ENCODE peak calls at places on chromosomes 6 and 20, in seven cellular contexts. H is breast epithelium; S is tibial artery; L is PC-9; O is ascending aorta; E is body of pancreas; K is CD8-positive, alpha-beta T cell. G is an unnamed sample.

GRCh38 chr20:61253640-61254511 is 1.8 kb downstream of the CDH4 start:
- DNase-seq in H (no peak), S (no peak), L (no peak), O (no peak), E (no peak), K (no peak), G (no peak)

GRCh38 chr20:11246251-11246775 is 572.5 kb upstream of the JAG1 start:
- DNase-seq in H (no peak), S (no peak), L (no peak), O (no peak), E (no peak), K (no peak), G (no peak)

GRCh38 chr20:46715292-46715756 is 5.9 kb downstream of the SLC2A10 start:
- DNase-seq in H (peak), S (no peak), L (peak), O (no peak), E (no peak), K (no peak), G (no peak)

GRCh38 chr6:89887452-89888137 is 6.7 kb upstream of the GJA10 start:
- DNase-seq in H (no peak), S (no peak), L (no peak), O (no peak), E (no peak), K (no peak), G (no peak)

GRCh38 chr6:125748534-125749111 is 809 bp upstream of the HEY2 start:
- DNase-seq in H (no peak), S (no peak), L (no peak), O (no peak), E (no peak), K (no peak), G (no peak)

GRCh38 chr20:9794831-9795230 is 44.0 kb downstream of the PAK5 start:
- DNase-seq in H (no peak), S (no peak), L (no peak), O (no peak), E (no peak), K (no peak), G (no peak)

GRCh38 chr6:5151295-5151954 is 66.3 kb downstream of the PPP1R3G start:
- DNase-seq in H (no peak), S (no peak), L (no peak), O (no peak), E (no peak), K (no peak), G (no peak)

GRCh38 chr6:126716826-126717514 is 377.1 kb downstream of the CENPW start:
- DNase-seq in H (no peak), S (no peak), L (peak), O (no peak), E (no peak), K (no peak), G (no peak)

GRCh38 chr20:62424249-62425109 is 2.9 kb downstream of the RBBP8NL start:
- DNase-seq in H (no peak), S (no peak), L (no peak), O (no peak), E (no peak), K (no peak), G (no peak)

GRCh38 chr6:106281088-106281487 is 44.5 kb downstream of the ATG5 start:
- DNase-seq in H (no peak), S (no peak), L (no peak), O (no peak), E (no peak), K (no peak), G (no peak)

GRCh38 chr20:20010639-20011500 is 6.3 kb upstream of the NAA20 start:
- DNase-seq in H (no peak), S (no peak), L (peak), O (no peak), E (no peak), K (no peak), G (no peak)

GRCh38 chr6:96468681-96469224 is 52.9 kb upstream of the UFL1 start:
- DNase-seq in H (no peak), S (no peak), L (no peak), O (no peak), E (peak), K (no peak), G (no peak)

GRCh38 chr6:110415297-110415916 is at the start of gene DDO:
- DNase-seq in H (peak), S (peak), L (no peak), O (peak), E (peak), K (no peak), G (peak)

GRCh38 chr6:168043193-168043847 is 35.7 kb downstream of the FRMD1 start:
- DNase-seq in H (peak), S (no peak), L (no peak), O (no peak), E (no peak), K (no peak), G (no peak)

GRCh38 chr6:107537559-107537958 is 47.6 kb downstream of the SOBP start:
- DNase-seq in H (no peak), S (no peak), L (no peak), O (no peak), E (no peak), K (no peak), G (no peak)

GRCh38 chr20:59163641-59164530 is at the start of gene ZNF831:
- DNase-seq in H (no peak), S (no peak), L (no peak), O (no peak), E (no peak), K (no peak), G (no peak)

GRCh38 chr20:58559368-58559729 is 44.1 kb upstream of the APCDD1L start:
- DNase-seq in H (no peak), S (no peak), L (peak), O (no peak), E (no peak), K (no peak), G (no peak)

GRCh38 chr20:371755-372542 is 8.6 kb upstream of the TRIB3 start:
- DNase-seq in H (no peak), S (no peak), L (peak), O (no peak), E (peak), K (no peak), G (no peak)

GRCh38 chr6:16754864-16755263 is 6.4 kb downstream of the ATXN1 start:
- DNase-seq in H (no peak), S (no peak), L (peak), O (no peak), E (no peak), K (no peak), G (no peak)

GRCh38 chr20:47392015-47392720 is 35.7 kb upstream of the ZMYND8 start:
- DNase-seq in H (no peak), S (no peak), L (peak), O (no peak), E (no peak), K (no peak), G (no peak)

GRCh38 chr20:62434098-62434497 is 6.8 kb upstream of the RBBP8NL start:
- DNase-seq in H (no peak), S (no peak), L (no peak), O (no peak), E (no peak), K (no peak), G (no peak)

GRCh38 chr20:53657289-53657678 is 63.6 kb upstream of the ZNF217 start:
- DNase-seq in H (no peak), S (no peak), L (no peak), O (no peak), E (no peak), K (no peak), G (no peak)
- H3K27ac ChIP-seq in H (no peak), S (peak), L (peak), O (no peak), E (no peak), K (no peak), G (no peak)

GRCh38 chr6:108565893-108566292 is 5.2 kb downstream of the FOXO3 start:
- DNase-seq in H (no peak), S (peak), L (peak), O (no peak), E (no peak), K (no peak), G (no peak)
- H3K27ac ChIP-seq in H (peak), S (peak), L (peak), O (peak), E (no peak), K (no peak), G (peak)

DNA sequence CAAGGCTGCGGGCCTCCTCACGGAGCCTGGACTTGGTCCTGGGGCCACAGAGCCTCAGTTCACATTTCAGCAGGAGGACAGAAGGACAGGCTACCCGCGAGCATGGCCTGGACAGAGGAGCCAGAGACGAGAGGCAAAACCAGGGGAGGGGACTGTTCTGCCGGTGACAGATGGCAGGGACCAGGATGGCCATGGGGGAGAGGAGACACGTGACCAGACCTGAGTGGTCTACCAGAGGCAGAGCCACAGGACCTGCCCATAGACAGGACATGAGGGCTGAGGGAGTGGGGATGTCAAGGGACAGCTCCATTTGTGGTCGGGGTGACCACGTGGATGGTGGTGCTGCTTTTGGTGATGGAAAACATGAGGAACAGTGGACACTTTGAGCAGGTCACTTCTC is 207.9 kb downstream of the NFATC2 start:
- DNase-seq in H (no peak), S (no peak), L (no peak), O (no peak), E (no peak), K (no peak), G (no peak)
- H3K27ac ChIP-seq in H (no peak), S (no peak), L (no peak), O (no peak), E (no peak), K (no peak), G (no peak)

DNA sequence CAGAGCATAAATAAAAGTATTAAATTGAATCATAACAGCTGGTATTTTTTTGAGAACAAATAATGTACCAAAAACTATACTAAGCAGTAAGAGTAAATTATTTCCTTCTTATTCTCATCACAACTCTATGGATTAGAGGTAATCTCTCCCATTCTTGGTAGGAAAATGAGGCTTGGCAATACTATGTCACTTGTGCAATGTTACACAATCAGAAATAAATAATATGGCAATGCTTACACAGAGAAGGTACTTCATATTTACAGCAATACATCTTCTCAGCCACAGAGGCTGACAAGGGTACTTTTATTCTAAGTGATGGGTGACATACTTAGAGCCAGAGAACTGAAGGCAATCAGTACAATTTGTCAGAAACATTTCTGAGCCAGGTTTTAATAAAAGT is 3.9 kb downstream of the DST start:
- DNase-seq in H (no peak), S (no peak), L (no peak), O (no peak), E (no peak), K (no peak), G (no peak)
- H3K27ac ChIP-seq in H (peak), S (no peak), L (no peak), O (no peak), E (no peak), K (no peak), G (peak)

G was measured in substantia nigra.